ENCODE peak calls at places on chromosomes 5 and 9, in nine cellular contexts. One of them, this sample, is unnamed.

GRCh38 chr9:88942411-88942810 is 48.9 kb upstream of the S1PR3 start:
- DNase-seq in SK-N-MC: no peak
- DNase-seq in trophoblast cell: no peak
- DNase-seq in mammary epithelial cell: no peak
- DNase-seq in mesenchymal stem cell: no peak
- DNase-seq in MM.1S: no peak
- DNase-seq in keratinocyte: no peak
- DNase-seq in K562: no peak
- DNase-seq in IMR-90: no peak
- DNase-seq in this sample: no peak

GRCh38 chr5:124252094-124252750 is 494.2 kb downstream of the ZNF608 start:
- DNase-seq in SK-N-MC: no peak
- DNase-seq in trophoblast cell: no peak
- DNase-seq in mammary epithelial cell: no peak
- DNase-seq in mesenchymal stem cell: no peak
- DNase-seq in MM.1S: no peak
- DNase-seq in keratinocyte: no peak
- DNase-seq in K562: no peak
- DNase-seq in IMR-90: no peak
- DNase-seq in this sample: no peak

GRCh38 chr5:142425286-142426065 is 100.7 kb upstream of the SPRY4 start:
- DNase-seq in SK-N-MC: no peak
- DNase-seq in trophoblast cell: no peak
- DNase-seq in mammary epithelial cell: no peak
- DNase-seq in mesenchymal stem cell: peak
- DNase-seq in MM.1S: no peak
- DNase-seq in keratinocyte: no peak
- DNase-seq in K562: no peak
- DNase-seq in IMR-90: peak
- DNase-seq in this sample: no peak

GRCh38 chr9:98915599-98915998 is 28.1 kb upstream of the COL15A1 start:
- DNase-seq in SK-N-MC: no peak
- DNase-seq in trophoblast cell: no peak
- DNase-seq in mammary epithelial cell: no peak
- DNase-seq in mesenchymal stem cell: no peak
- DNase-seq in MM.1S: no peak
- DNase-seq in keratinocyte: no peak
- DNase-seq in K562: no peak
- DNase-seq in IMR-90: no peak
- DNase-seq in this sample: no peak

GRCh38 chr5:9781882-9782281 is 151.7 kb upstream of the TAS2R1 start:
- DNase-seq in SK-N-MC: no peak
- DNase-seq in trophoblast cell: no peak
- DNase-seq in mammary epithelial cell: no peak
- DNase-seq in mesenchymal stem cell: peak
- DNase-seq in MM.1S: no peak
- DNase-seq in keratinocyte: no peak
- DNase-seq in K562: no peak
- DNase-seq in IMR-90: peak
- DNase-seq in this sample: no peak

GRCh38 chr5:169861934-169862333 is 118.4 kb downstream of the INSYN2B start:
- DNase-seq in SK-N-MC: no peak
- DNase-seq in trophoblast cell: no peak
- DNase-seq in mammary epithelial cell: peak
- DNase-seq in mesenchymal stem cell: peak
- DNase-seq in MM.1S: no peak
- DNase-seq in keratinocyte: no peak
- DNase-seq in K562: no peak
- DNase-seq in IMR-90: peak
- DNase-seq in this sample: no peak

GRCh38 chr5:7010578-7010977 is 297.3 kb downstream of the TENT4A start:
- DNase-seq in SK-N-MC: no peak
- DNase-seq in trophoblast cell: no peak
- DNase-seq in mammary epithelial cell: no peak
- DNase-seq in mesenchymal stem cell: no peak
- DNase-seq in MM.1S: no peak
- DNase-seq in keratinocyte: no peak
- DNase-seq in K562: no peak
- DNase-seq in IMR-90: no peak
- DNase-seq in this sample: no peak

GRCh38 chr5:167871091-167871490 is 420.4 kb upstream of the WWC1 start:
- DNase-seq in SK-N-MC: no peak
- DNase-seq in trophoblast cell: no peak
- DNase-seq in mammary epithelial cell: no peak
- DNase-seq in mesenchymal stem cell: no peak
- DNase-seq in MM.1S: no peak
- DNase-seq in keratinocyte: no peak
- DNase-seq in K562: no peak
- DNase-seq in IMR-90: no peak
- DNase-seq in this sample: no peak

GRCh38 chr5:145975361-145976066 is 39.1 kb downstream of the SH3RF2 start:
- DNase-seq in SK-N-MC: no peak
- DNase-seq in trophoblast cell: no peak
- DNase-seq in mammary epithelial cell: peak
- DNase-seq in mesenchymal stem cell: peak
- DNase-seq in MM.1S: no peak
- DNase-seq in keratinocyte: peak
- DNase-seq in K562: no peak
- DNase-seq in IMR-90: peak
- DNase-seq in this sample: no peak

GRCh38 chr5:128764910-128765309 is 200.4 kb upstream of the SLC27A6 start:
- DNase-seq in SK-N-MC: no peak
- DNase-seq in trophoblast cell: peak
- DNase-seq in mammary epithelial cell: no peak
- DNase-seq in mesenchymal stem cell: no peak
- DNase-seq in MM.1S: no peak
- DNase-seq in keratinocyte: no peak
- DNase-seq in K562: no peak
- DNase-seq in IMR-90: no peak
- DNase-seq in this sample: no peak

GRCh38 chr9:96491079-96491879 is 41.3 kb downstream of the HABP4 start:
- DNase-seq in SK-N-MC: no peak
- DNase-seq in trophoblast cell: no peak
- DNase-seq in mammary epithelial cell: no peak
- DNase-seq in mesenchymal stem cell: no peak
- DNase-seq in MM.1S: no peak
- DNase-seq in keratinocyte: no peak
- DNase-seq in K562: no peak
- DNase-seq in IMR-90: peak
- DNase-seq in this sample: no peak

GRCh38 chr9:109270971-109271900 is 49.6 kb downstream of the EPB41L4B start:
- DNase-seq in SK-N-MC: no peak
- DNase-seq in trophoblast cell: peak
- DNase-seq in mammary epithelial cell: no peak
- DNase-seq in mesenchymal stem cell: no peak
- DNase-seq in MM.1S: peak
- DNase-seq in keratinocyte: no peak
- DNase-seq in K562: no peak
- DNase-seq in IMR-90: no peak
- DNase-seq in this sample: no peak

GRCh38 chr5:159442210-159442850 is 112.0 kb upstream of the IL12B start:
- DNase-seq in SK-N-MC: no peak
- DNase-seq in trophoblast cell: no peak
- DNase-seq in mammary epithelial cell: no peak
- DNase-seq in mesenchymal stem cell: peak
- DNase-seq in MM.1S: no peak
- DNase-seq in keratinocyte: no peak
- DNase-seq in K562: no peak
- DNase-seq in IMR-90: peak
- DNase-seq in this sample: no peak

GRCh38 chr5:96431376-96432244 is 1.4 kb downstream of the PCSK1 start:
- DNase-seq in SK-N-MC: no peak
- DNase-seq in trophoblast cell: no peak
- DNase-seq in mammary epithelial cell: peak
- DNase-seq in mesenchymal stem cell: no peak
- DNase-seq in MM.1S: no peak
- DNase-seq in keratinocyte: no peak
- DNase-seq in K562: peak
- DNase-seq in IMR-90: peak
- DNase-seq in this sample: no peak

GRCh38 chr5:36877667-36878420 is 1.3 kb downstream of the NIPBL start:
- DNase-seq in SK-N-MC: no peak
- DNase-seq in trophoblast cell: no peak
- DNase-seq in mammary epithelial cell: peak
- DNase-seq in mesenchymal stem cell: peak
- DNase-seq in MM.1S: no peak
- DNase-seq in keratinocyte: no peak
- DNase-seq in K562: peak
- DNase-seq in IMR-90: peak
- DNase-seq in this sample: peak

GRCh38 chr9:116895956-116896355 is 208.9 kb downstream of the TRIM32 start:
- DNase-seq in SK-N-MC: no peak
- DNase-seq in trophoblast cell: no peak
- DNase-seq in mammary epithelial cell: no peak
- DNase-seq in mesenchymal stem cell: no peak
- DNase-seq in MM.1S: no peak
- DNase-seq in keratinocyte: no peak
- DNase-seq in K562: no peak
- DNase-seq in IMR-90: no peak
- DNase-seq in this sample: no peak

GRCh38 chr5:34898258-34898895 is 16.9 kb downstream of the RAD1 start:
- DNase-seq in SK-N-MC: peak
- DNase-seq in trophoblast cell: peak
- DNase-seq in mammary epithelial cell: peak
- DNase-seq in mesenchymal stem cell: peak
- DNase-seq in MM.1S: peak
- DNase-seq in keratinocyte: no peak
- DNase-seq in K562: peak
- DNase-seq in IMR-90: peak
- DNase-seq in this sample: peak

GRCh38 chr9:76203373-76203772 is 190.9 kb downstream of the RFK start:
- DNase-seq in SK-N-MC: no peak
- DNase-seq in trophoblast cell: peak
- DNase-seq in mammary epithelial cell: no peak
- DNase-seq in mesenchymal stem cell: no peak
- DNase-seq in MM.1S: no peak
- DNase-seq in keratinocyte: no peak
- DNase-seq in K562: no peak
- DNase-seq in IMR-90: no peak
- DNase-seq in this sample: peak

DNA sequence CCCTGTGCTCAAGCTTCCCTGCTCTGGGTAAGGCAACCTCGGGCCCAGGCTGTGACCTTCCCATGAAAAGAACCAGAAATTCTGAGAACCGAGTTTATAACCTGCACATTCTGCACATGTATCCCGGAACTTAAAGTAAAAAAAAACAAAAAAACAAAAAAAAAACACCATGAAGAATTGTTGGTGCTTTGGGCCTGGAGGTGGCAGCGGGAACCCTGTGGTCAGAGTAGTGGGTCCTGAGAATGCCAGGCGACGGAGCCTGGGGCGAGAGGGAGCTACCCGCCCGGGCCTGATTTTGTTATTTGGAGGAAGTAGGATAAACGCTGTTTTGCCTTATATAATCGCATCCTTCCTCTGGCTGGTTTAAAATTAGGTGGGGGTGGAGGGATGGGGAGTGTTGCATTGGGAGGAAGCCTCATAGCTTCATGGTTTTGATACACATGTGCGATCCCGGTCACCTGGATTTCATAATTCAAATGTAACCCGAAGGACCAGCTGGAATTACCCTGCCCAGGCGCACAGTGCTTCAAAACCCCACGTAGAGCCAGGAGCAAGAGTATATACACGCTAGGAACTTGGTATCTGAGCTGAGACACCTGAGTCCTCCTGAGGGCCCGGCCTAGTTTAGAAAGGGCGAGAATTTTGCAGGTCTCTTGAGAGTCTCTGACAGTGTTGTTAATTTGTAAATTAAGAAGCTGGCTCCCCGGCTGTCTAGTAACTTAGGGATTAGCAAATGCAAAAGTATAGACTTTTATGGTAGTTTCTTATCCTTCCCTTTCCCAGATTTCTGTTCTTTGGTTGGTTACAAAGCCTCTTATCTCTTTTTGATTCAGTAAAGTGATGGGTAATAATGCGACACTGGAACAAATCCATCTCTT is 2.8 kb downstream of the MSX2 start:
- DNase-seq in SK-N-MC: no peak
- DNase-seq in trophoblast cell: no peak
- DNase-seq in mammary epithelial cell: no peak
- DNase-seq in mesenchymal stem cell: no peak
- DNase-seq in MM.1S: no peak
- DNase-seq in keratinocyte: no peak
- DNase-seq in K562: no peak
- DNase-seq in IMR-90: no peak
- DNase-seq in this sample: no peak
- H3K9ac ChIP-seq in SK-N-MC: peak
- H3K9ac ChIP-seq in trophoblast cell: peak
- H3K9ac ChIP-seq in mammary epithelial cell: no peak
- H3K9ac ChIP-seq in mesenchymal stem cell: no peak
- H3K9ac ChIP-seq in MM.1S: no peak
- H3K9ac ChIP-seq in keratinocyte: no peak
- H3K9ac ChIP-seq in K562: no peak
- H3K9ac ChIP-seq in IMR-90: no peak
- H3K9ac ChIP-seq in this sample: no peak

GRCh38 chr9:114371343-114371985 is 16.3 kb downstream of the AKNA start:
- DNase-seq in SK-N-MC: no peak
- DNase-seq in trophoblast cell: no peak
- DNase-seq in mammary epithelial cell: no peak
- DNase-seq in mesenchymal stem cell: no peak
- DNase-seq in MM.1S: no peak
- DNase-seq in keratinocyte: no peak
- DNase-seq in K562: no peak
- DNase-seq in IMR-90: no peak
- DNase-seq in this sample: no peak
- H3K9ac ChIP-seq in SK-N-MC: no peak
- H3K9ac ChIP-seq in trophoblast cell: no peak
- H3K9ac ChIP-seq in mammary epithelial cell: no peak
- H3K9ac ChIP-seq in mesenchymal stem cell: no peak
- H3K9ac ChIP-seq in MM.1S: peak
- H3K9ac ChIP-seq in keratinocyte: peak
- H3K9ac ChIP-seq in K562: peak
- H3K9ac ChIP-seq in IMR-90: no peak
- H3K9ac ChIP-seq in this sample: peak

DNA sequence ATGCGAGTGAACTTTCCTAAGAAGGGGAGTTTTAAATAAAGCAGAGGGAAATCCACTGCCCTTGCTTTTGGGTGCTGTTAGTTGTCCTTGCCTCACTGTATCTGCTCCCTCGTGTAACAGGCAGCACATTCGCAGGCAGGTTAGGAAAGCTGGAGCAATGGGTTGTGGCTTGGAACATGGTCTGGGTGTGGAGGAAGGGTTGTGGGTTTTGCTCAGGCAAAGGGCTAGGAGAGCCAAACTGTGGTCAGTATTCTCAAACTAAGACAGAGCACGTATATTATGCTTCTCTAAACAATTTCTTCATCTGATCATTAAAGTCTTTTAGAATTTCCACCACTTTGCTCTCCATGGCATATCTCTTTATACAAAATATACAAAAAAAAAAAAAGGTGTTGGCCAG is 135.7 kb downstream of the FANCC start:
- DNase-seq in SK-N-MC: no peak
- DNase-seq in trophoblast cell: no peak
- DNase-seq in mammary epithelial cell: no peak
- DNase-seq in mesenchymal stem cell: no peak
- DNase-seq in MM.1S: no peak
- DNase-seq in keratinocyte: no peak
- DNase-seq in K562: no peak
- DNase-seq in IMR-90: no peak
- DNase-seq in this sample: no peak
- H3K9ac ChIP-seq in SK-N-MC: no peak
- H3K9ac ChIP-seq in trophoblast cell: no peak
- H3K9ac ChIP-seq in mammary epithelial cell: no peak
- H3K9ac ChIP-seq in mesenchymal stem cell: no peak
- H3K9ac ChIP-seq in MM.1S: no peak
- H3K9ac ChIP-seq in keratinocyte: no peak
- H3K9ac ChIP-seq in K562: no peak
- H3K9ac ChIP-seq in IMR-90: no peak
- H3K9ac ChIP-seq in this sample: no peak

GRCh38 chr9:38009035-38009501 is 60.0 kb downstream of the SHB start:
- DNase-seq in SK-N-MC: no peak
- DNase-seq in trophoblast cell: no peak
- DNase-seq in mammary epithelial cell: no peak
- DNase-seq in mesenchymal stem cell: peak
- DNase-seq in MM.1S: no peak
- DNase-seq in keratinocyte: no peak
- DNase-seq in K562: no peak
- DNase-seq in IMR-90: no peak
- DNase-seq in this sample: no peak
- H3K9ac ChIP-seq in SK-N-MC: no peak
- H3K9ac ChIP-seq in trophoblast cell: no peak
- H3K9ac ChIP-seq in mammary epithelial cell: no peak
- H3K9ac ChIP-seq in mesenchymal stem cell: peak
- H3K9ac ChIP-seq in MM.1S: no peak
- H3K9ac ChIP-seq in keratinocyte: peak
- H3K9ac ChIP-seq in K562: peak
- H3K9ac ChIP-seq in IMR-90: peak
- H3K9ac ChIP-seq in this sample: peak

This sample was measured in Karpas-422.